ENCODE peak calls at places on chromosomes 12 and 14, in nine cellular contexts. T is neural progenitor cell, N is NB4, E is pons, W is mesendoderm, Q is brain microvascular endothelial cell, F is dermis blood vessel endothelial cell, P is AG10803, Y is HAP-1. A is an unnamed sample.

GRCh38 chr14:77059276-77059934 is 30.9 kb upstream of the IRF2BPL start:
- DNase-seq in Y (peak; percentile 48), W (peak; percentile 93), N (peak; percentile 49), Q (peak; percentile 90), E (peak; percentile 76), F (peak; percentile 98), T (peak; percentile 34), P (peak; percentile 93), A (peak; percentile 73)

GRCh38 chr12:32395031-32395430 is 4.3 kb upstream of the FGD4 start:
- DNase-seq in T (no peak), E (no peak), Y (no peak), Q (no peak), W (peak; percentile 87), F (no peak), P (no peak), N (no peak), A (no peak)

GRCh38 chr14:59482471-59483331 is 1.5 kb downstream of the L3HYPDH start:
- DNase-seq in T (no peak), N (peak; percentile 6), E (peak; percentile 41), Y (peak; percentile 22), Q (peak; percentile 90), W (peak; percentile 71), P (peak; percentile 93), F (peak; percentile 75), A (no peak)

GRCh38 chr14:68510201-68510600 is 282.7 kb downstream of the ZFP36L1 start:
- DNase-seq in Y (no peak), W (no peak), E (no peak), P (peak; percentile 95), F (no peak), Q (no peak), T (no peak), N (no peak), A (peak; percentile 65)

GRCh38 chr14:49970474-49971147 is 77.7 kb downstream of the ARF6 start:
- DNase-seq in N (no peak), Q (peak; percentile 45), T (no peak), Y (peak; percentile 28), E (peak; percentile 43), F (peak; percentile 75), P (peak; percentile 63), W (no peak), A (no peak)

GRCh38 chr12:62744551-62744950 is 190.4 kb downstream of the PPM1H start:
- DNase-seq in N (peak; percentile 92), T (no peak), Q (peak; percentile 44), W (no peak), E (no peak), Y (no peak), F (peak; percentile 63), P (peak; percentile 56), A (no peak)

GRCh38 chr12:89373772-89374572 is 21.7 kb upstream of the DUSP6 start:
- DNase-seq in Y (no peak), W (no peak), N (peak; percentile 68), Q (peak; percentile 83), T (no peak), F (peak; percentile 92), P (peak; percentile 83), E (no peak), A (no peak)

GRCh38 chr12:110766311-110767154 is 23.8 kb upstream of the PPP1CC start:
- DNase-seq in Q (no peak), N (peak; percentile 51), P (no peak), T (no peak), Y (no peak), F (no peak), E (no peak), W (no peak), A (no peak)

GRCh38 chr14:51401756-51402155 is 161.7 kb downstream of the TMX1 start:
- DNase-seq in W (no peak), Q (no peak), Y (no peak), T (no peak), F (no peak), N (no peak), E (no peak), P (no peak), A (no peak)

GRCh38 chr14:90179357-90179756 is 77.0 kb upstream of the PSMC1 start:
- DNase-seq in P (no peak), W (no peak), Y (no peak), F (no peak), T (no peak), Q (no peak), E (no peak), N (no peak), A (no peak)

GRCh38 chr12:50232771-50233209 is 50.5 kb downstream of the LIMA1 start:
- DNase-seq in E (no peak), W (peak; percentile 91), N (no peak), P (peak; percentile 43), T (no peak), F (peak; percentile 50), Q (no peak), Y (no peak), A (no peak)

A was measured in ureter.